ENCODE peak calls at places on chromosomes 3 and 15, in four cellular contexts. One of them, this sample, is unnamed.

GRCh38 chr3:98041350-98041749 is 6.2 kb upstream of the GABRR3 start:
- DNase-seq in lower leg skin: no peak
- DNase-seq in ovary: no peak
- DNase-seq in A549: no peak
- DNase-seq in this sample: no peak

GRCh38 chr15:48717458-48717857 is 71.9 kb upstream of the FBN1 start:
- DNase-seq in lower leg skin: no peak
- DNase-seq in ovary: no peak
- DNase-seq in A549: no peak
- DNase-seq in this sample: no peak

GRCh38 chr15:35958021-35958420 is 412.1 kb upstream of the DPH6 start:
- DNase-seq in lower leg skin: no peak
- DNase-seq in ovary: no peak
- DNase-seq in A549: no peak
- DNase-seq in this sample: no peak

GRCh38 chr15:34717729-34718128 is 37.1 kb downstream of the GJD2 start:
- DNase-seq in lower leg skin: no peak
- DNase-seq in ovary: no peak
- DNase-seq in A549: no peak
- DNase-seq in this sample: no peak

GRCh38 chr15:67927501-67928156 is 87.8 kb upstream of the RNU6-1 start:
- DNase-seq in lower leg skin: no peak
- DNase-seq in ovary: peak; percentile 87
- DNase-seq in A549: peak; percentile 51
- DNase-seq in this sample: no peak

GRCh38 chr3:31132132-31132769 is 237.8 kb upstream of the GADL1 start:
- DNase-seq in lower leg skin: no peak
- DNase-seq in ovary: no peak
- DNase-seq in A549: peak; percentile 37
- DNase-seq in this sample: no peak

GRCh38 chr3:43013743-43014155 is 34.6 kb downstream of the GASK1A start:
- DNase-seq in lower leg skin: no peak
- DNase-seq in ovary: no peak
- DNase-seq in A549: no peak
- DNase-seq in this sample: no peak

GRCh38 chr3:46901061-46901460 is 23.5 kb downstream of the PTH1R start:
- DNase-seq in lower leg skin: no peak
- DNase-seq in ovary: peak; percentile 11
- DNase-seq in A549: no peak
- DNase-seq in this sample: no peak

GRCh38 chr15:26081758-26082068 is 218.6 kb upstream of the ATP10A start:
- DNase-seq in lower leg skin: no peak
- DNase-seq in ovary: no peak
- DNase-seq in A549: no peak
- DNase-seq in this sample: no peak

GRCh38 chr3:37937156-37937555 is 53.4 kb upstream of the VILL start:
- DNase-seq in lower leg skin: no peak
- DNase-seq in ovary: no peak
- DNase-seq in A549: no peak
- DNase-seq in this sample: no peak

GRCh38 chr15:35293353-35294130 is 208.4 kb upstream of the NANOGP8 start:
- DNase-seq in lower leg skin: no peak
- DNase-seq in ovary: no peak
- DNase-seq in A549: peak; percentile 82
- DNase-seq in this sample: no peak

GRCh38 chr3:173411288-173412064 is 13.9 kb downstream of the NLGN1 start:
- DNase-seq in lower leg skin: no peak
- DNase-seq in ovary: no peak
- DNase-seq in A549: peak; percentile 11
- DNase-seq in this sample: no peak

GRCh38 chr3:185781759-185782158 is 43.1 kb downstream of the IGF2BP2 start:
- DNase-seq in lower leg skin: no peak
- DNase-seq in ovary: no peak
- DNase-seq in A549: no peak
- DNase-seq in this sample: no peak

GRCh38 chr3:44003801-44004200 is 237.9 kb upstream of the TOPAZ1 start:
- DNase-seq in lower leg skin: no peak
- DNase-seq in ovary: no peak
- DNase-seq in A549: no peak
- DNase-seq in this sample: no peak

GRCh38 chr3:84299329-84299728 is 659.5 kb upstream of the CADM2 start:
- DNase-seq in lower leg skin: no peak
- DNase-seq in ovary: no peak
- DNase-seq in A549: no peak
- DNase-seq in this sample: no peak

GRCh38 chr15:71109890-71110289 is 5.4 kb upstream of the THSD4 start:
- DNase-seq in lower leg skin: no peak
- DNase-seq in ovary: no peak
- DNase-seq in A549: no peak
- DNase-seq in this sample: no peak

GRCh38 chr3:158679547-158680000 is 7.1 kb upstream of the LXN start:
- DNase-seq in lower leg skin: no peak
- DNase-seq in ovary: no peak
- DNase-seq in A549: no peak
- DNase-seq in this sample: no peak

GRCh38 chr3:151578495-151578894 is 117.6 kb upstream of the IGSF10 start:
- DNase-seq in lower leg skin: no peak
- DNase-seq in ovary: no peak
- DNase-seq in A549: no peak
- DNase-seq in this sample: no peak

GRCh38 chr3:40179016-40179415 is 130.5 kb upstream of the EIF1B start:
- DNase-seq in lower leg skin: peak; percentile 57
- DNase-seq in ovary: peak; percentile 83
- DNase-seq in A549: peak; percentile 55
- DNase-seq in this sample: peak; percentile 22

GRCh38 chr3:161558256-161558655 is 61.6 kb downstream of the OTOL1 start:
- DNase-seq in lower leg skin: no peak
- DNase-seq in ovary: no peak
- DNase-seq in A549: no peak
- DNase-seq in this sample: no peak

GRCh38 chr3:180802837-180803236 is 109.6 kb upstream of the FXR1 start:
- DNase-seq in lower leg skin: no peak
- DNase-seq in ovary: no peak
- DNase-seq in A549: peak; percentile 9
- DNase-seq in this sample: no peak

GRCh38 chr3:195186041-195186709 is 84.8 kb downstream of the XXYLT1 start:
- DNase-seq in lower leg skin: no peak
- DNase-seq in ovary: no peak
- DNase-seq in A549: no peak
- DNase-seq in this sample: no peak

GRCh38 chr3:171875923-171876412 is 32.8 kb downstream of the TMEM212 start:
- DNase-seq in lower leg skin: no peak
- DNase-seq in ovary: no peak
- DNase-seq in A549: peak; percentile 51
- DNase-seq in this sample: no peak

GRCh38 chr3:68866157-68866556 is 66.2 kb downstream of the TAFA4 start:
- DNase-seq in lower leg skin: no peak
- DNase-seq in ovary: no peak
- DNase-seq in A549: no peak
- DNase-seq in this sample: no peak

GRCh38 chr3:186651678-186652215 is 11.5 kb downstream of the FETUB start:
- DNase-seq in lower leg skin: no peak
- DNase-seq in ovary: no peak
- DNase-seq in A549: no peak
- DNase-seq in this sample: no peak

GRCh38 chr15:74307827-74308642 is 59.4 kb downstream of the CYP11A1 start:
- DNase-seq in lower leg skin: no peak
- DNase-seq in ovary: peak; percentile 73
- DNase-seq in A549: peak; percentile 61
- DNase-seq in this sample: peak; percentile 69

GRCh38 chr15:38080651-38081271 is 146.3 kb downstream of the TMCO5A start:
- DNase-seq in lower leg skin: no peak
- DNase-seq in ovary: no peak
- DNase-seq in A549: no peak
- DNase-seq in this sample: no peak

GRCh38 chr15:66873856-66874255 is 171.8 kb downstream of the SMAD6 start:
- DNase-seq in lower leg skin: no peak
- DNase-seq in ovary: no peak
- DNase-seq in A549: no peak
- DNase-seq in this sample: no peak

GRCh38 chr3:45135959-45136358 is 10.2 kb downstream of the CDCP1 start:
- DNase-seq in lower leg skin: no peak
- DNase-seq in ovary: no peak
- DNase-seq in A549: no peak
- DNase-seq in this sample: no peak

GRCh38 chr15:67197364-67197695 is 57.1 kb downstream of the AAGAB start:
- DNase-seq in lower leg skin: no peak
- DNase-seq in ovary: no peak
- DNase-seq in A549: peak; percentile 51
- DNase-seq in this sample: no peak

GRCh38 chr3:140635276-140635675 is 42.6 kb upstream of the TRIM42 start:
- DNase-seq in lower leg skin: no peak
- DNase-seq in ovary: no peak
- DNase-seq in A549: no peak
- DNase-seq in this sample: no peak
- TF ChIP-seq POLR2A in lower leg skin: no peak
- TF ChIP-seq POLR2A in ovary: no peak
- TF ChIP-seq POLR2A in A549: no peak
- TF ChIP-seq POLR2A in this sample: no peak

DNA sequence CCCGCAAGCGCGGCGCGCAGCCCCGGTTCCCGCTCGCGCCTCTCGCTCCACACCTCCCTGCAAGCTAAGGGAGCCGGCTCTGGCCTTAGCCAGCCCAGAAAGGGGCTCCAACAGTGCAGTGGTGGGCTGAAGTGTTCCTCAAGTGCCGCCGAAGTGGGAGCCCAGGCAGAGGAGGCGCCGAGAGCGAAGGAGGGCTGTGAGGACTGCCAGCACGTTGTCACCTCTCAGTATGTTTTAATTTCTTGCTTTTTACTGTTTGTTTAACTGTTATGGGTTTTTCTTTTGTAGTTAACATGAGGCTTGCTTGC is 1525.7 kb downstream of the SI start:
- DNase-seq in lower leg skin: no peak
- DNase-seq in ovary: no peak
- DNase-seq in A549: no peak
- DNase-seq in this sample: no peak
- TF ChIP-seq POLR2A in lower leg skin: no peak
- TF ChIP-seq POLR2A in ovary: no peak
- TF ChIP-seq POLR2A in A549: no peak
- TF ChIP-seq POLR2A in this sample: no peak

DNA sequence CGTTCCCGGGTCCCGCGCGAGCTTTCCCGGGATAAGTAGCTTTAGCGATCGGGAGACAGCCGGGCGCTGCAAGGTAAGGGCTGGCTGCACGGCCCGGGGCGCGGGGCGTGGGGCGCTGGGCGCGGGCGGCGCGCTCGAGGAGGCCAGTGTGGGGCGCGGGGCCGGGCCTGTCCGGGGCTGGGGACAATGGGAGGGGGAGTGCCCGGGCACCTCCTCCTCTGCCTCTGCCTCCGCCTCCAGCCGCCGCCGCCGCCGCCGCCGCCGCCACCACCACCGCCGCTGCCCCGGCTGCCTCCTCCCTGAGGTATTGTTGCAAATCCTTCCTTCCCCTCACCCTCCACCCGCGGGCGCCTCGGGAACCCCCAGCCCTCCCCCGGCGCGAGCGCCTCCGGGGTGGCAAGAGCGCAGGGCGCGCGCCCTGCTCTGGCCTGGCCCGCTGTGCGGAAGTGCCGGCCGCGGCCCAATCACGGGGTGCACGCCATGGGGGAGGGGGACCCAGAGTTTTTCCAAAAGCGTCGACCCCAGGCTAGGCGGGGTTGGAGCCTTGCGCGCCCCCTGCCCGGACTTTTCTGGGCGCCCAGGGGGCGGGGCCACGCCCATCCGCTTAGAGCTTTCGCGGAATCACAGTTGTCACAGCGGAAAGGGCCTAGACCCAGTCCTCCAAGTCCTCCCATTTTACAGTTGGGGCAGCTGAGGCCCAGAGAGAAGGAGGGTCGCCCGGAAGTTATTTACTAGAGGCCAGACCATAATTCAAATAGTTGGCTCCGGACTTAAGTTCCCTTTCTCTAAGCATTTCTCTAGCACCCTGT is at the start of gene LPP:
- DNase-seq in lower leg skin: peak; percentile 68
- DNase-seq in ovary: peak; percentile 84
- DNase-seq in A549: peak; percentile 81
- DNase-seq in this sample: peak; percentile 55
- TF ChIP-seq POLR2A in lower leg skin: no peak
- TF ChIP-seq POLR2A in ovary: no peak
- TF ChIP-seq POLR2A in A549: no peak
- TF ChIP-seq POLR2A in this sample: no peak

GRCh38 chr15:101654191-101654590 is 2.0 kb upstream of the TM2D3 start:
- DNase-seq in lower leg skin: no peak
- DNase-seq in ovary: no peak
- DNase-seq in A549: no peak
- DNase-seq in this sample: no peak

GRCh38 chr15:101650145-101650544 is 2.0 kb downstream of the TM2D3 start:
- DNase-seq in lower leg skin: no peak
- DNase-seq in ovary: no peak
- DNase-seq in A549: no peak
- DNase-seq in this sample: no peak

GRCh38 chr15:101652783-101653430 is 726 bp upstream of the TM2D3 start:
- DNase-seq in lower leg skin: no peak
- DNase-seq in ovary: no peak
- DNase-seq in A549: no peak
- DNase-seq in this sample: no peak

GRCh38 chr15:101651753-101652097 is 456 bp downstream of the TM2D3 start:
- DNase-seq in lower leg skin: no peak
- DNase-seq in ovary: no peak
- DNase-seq in A549: no peak
- DNase-seq in this sample: no peak

GRCh38 chr15:101652098-101652782 is at the start of gene TM2D3:
- DNase-seq in lower leg skin: peak; percentile 91
- DNase-seq in ovary: peak; percentile 97
- DNase-seq in A549: peak; percentile 94
- DNase-seq in this sample: peak; percentile 89
- TF ChIP-seq POLR2A in lower leg skin: peak; percentile 46
- TF ChIP-seq POLR2A in ovary: peak; percentile 92
- TF ChIP-seq POLR2A in A549: peak; percentile 93
- TF ChIP-seq POLR2A in this sample: peak; percentile 92

DNA sequence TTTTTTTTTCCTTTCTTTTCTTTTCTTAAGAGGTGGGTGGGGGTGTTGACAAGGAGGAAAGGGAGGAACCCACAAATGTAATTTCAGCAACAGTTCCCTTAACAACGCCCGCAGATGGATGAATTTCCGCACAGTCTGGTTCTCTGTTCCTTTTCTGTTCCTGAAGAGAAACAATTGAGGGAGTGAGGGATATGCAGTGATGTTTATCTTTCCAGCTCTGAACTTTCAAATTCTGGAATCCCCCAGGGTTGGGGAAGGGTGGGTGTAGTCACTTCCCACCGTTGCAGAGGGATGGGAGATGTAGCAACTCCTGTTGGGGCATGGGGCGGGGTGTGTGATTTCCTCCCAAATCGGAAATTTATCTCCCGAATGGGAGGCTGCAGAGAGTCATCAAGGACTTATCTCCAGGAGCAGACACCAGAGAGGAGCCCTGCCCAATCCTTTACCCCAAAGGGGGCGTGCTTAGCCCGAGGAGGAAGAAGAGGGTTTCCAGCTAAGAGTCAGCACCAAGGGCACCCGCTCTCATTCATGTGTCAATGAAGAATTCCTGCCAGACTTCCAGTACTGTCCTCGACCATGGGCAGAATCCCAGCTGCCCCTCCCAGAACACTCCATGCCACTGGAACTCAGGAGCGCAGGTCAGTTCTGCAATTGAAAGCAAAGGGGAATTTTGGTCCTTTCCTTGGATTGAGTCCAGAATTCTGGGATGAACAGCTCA is 35.0 kb upstream of the CFAP161 start:
- DNase-seq in lower leg skin: peak; percentile 23
- DNase-seq in ovary: no peak
- DNase-seq in A549: no peak
- DNase-seq in this sample: no peak
- TF ChIP-seq POLR2A in lower leg skin: no peak
- TF ChIP-seq POLR2A in ovary: no peak
- TF ChIP-seq POLR2A in A549: no peak
- TF ChIP-seq POLR2A in this sample: no peak

This sample was measured in GM12891.